ENCODE peak calls at places on chromosomes 13 and 19, in four cellular contexts. One of them, this sample, is unnamed.
A peak's percentile ranks its signal among the peaks of the same experiment; 100 is the strongest.

GRCh38 chr13:114107686-114108081 is 24.7 kb downstream of the RASA3 start:
- DNase-seq in K562: no peak
- DNase-seq in H1: no peak
- DNase-seq in HCT116: no peak
- DNase-seq in this sample: no peak

GRCh38 chr13:35978607-35979316 is 152.4 kb downstream of the DCLK1 start:
- DNase-seq in K562: peak; percentile 47
- DNase-seq in HCT116: peak; percentile 29
- DNase-seq in H1: no peak
- DNase-seq in this sample: no peak

GRCh38 chr13:26502826-26503225 is 54.7 kb upstream of the WASF3 start:
- DNase-seq in K562: no peak
- DNase-seq in HCT116: no peak
- DNase-seq in H1: no peak
- DNase-seq in this sample: no peak

GRCh38 chr13:106523566-106523965 is 11.9 kb downstream of the EFNB2 start:
- DNase-seq in K562: no peak
- DNase-seq in H1: no peak
- DNase-seq in HCT116: no peak
- DNase-seq in this sample: no peak

GRCh38 chr13:109160357-109160756 is 530.9 kb downstream of the MYO16 start:
- DNase-seq in H1: no peak
- DNase-seq in K562: no peak
- DNase-seq in HCT116: no peak
- DNase-seq in this sample: no peak

GRCh38 chr19:42191855-42192254 is 25.6 kb downstream of the DEDD2 start:
- DNase-seq in HCT116: peak; percentile 80
- DNase-seq in K562: no peak
- DNase-seq in H1: no peak
- DNase-seq in this sample: no peak

GRCh38 chr13:74465279-74465678 is 331.1 kb upstream of the KLF12 start:
- DNase-seq in HCT116: no peak
- DNase-seq in K562: no peak
- DNase-seq in H1: no peak
- DNase-seq in this sample: no peak

GRCh38 chr19:28466107-28467045 is 746.6 kb downstream of the UQCRFS1 start:
- DNase-seq in H1: no peak
- DNase-seq in K562: peak; percentile 81
- DNase-seq in HCT116: no peak
- DNase-seq in this sample: no peak

GRCh38 chr13:96243371-96243770 is 153.5 kb downstream of the HS6ST3 start:
- DNase-seq in HCT116: no peak
- DNase-seq in H1: no peak
- DNase-seq in K562: no peak
- DNase-seq in this sample: no peak

GRCh38 chr13:107964356-107964755 is 251.0 kb downstream of the LIG4 start:
- DNase-seq in H1: no peak
- DNase-seq in HCT116: no peak
- DNase-seq in K562: no peak
- DNase-seq in this sample: no peak

GRCh38 chr19:44808463-44809371 is at the start of gene BCAM:
- DNase-seq in H1: no peak
- DNase-seq in HCT116: no peak
- DNase-seq in K562: peak; percentile 58
- DNase-seq in this sample: no peak

GRCh38 chr19:31127132-31127967 is 221.9 kb downstream of the TSHZ3 start:
- DNase-seq in K562: no peak
- DNase-seq in HCT116: no peak
- DNase-seq in H1: peak; percentile 21
- DNase-seq in this sample: no peak

GRCh38 chr13:36788276-36788675 is 30.7 kb upstream of the RFXAP start:
- DNase-seq in K562: no peak
- DNase-seq in HCT116: no peak
- DNase-seq in H1: no peak
- DNase-seq in this sample: no peak

GRCh38 chr13:100895656-100896055 is 221.1 kb upstream of the TMTC4 start:
- DNase-seq in HCT116: no peak
- DNase-seq in K562: no peak
- DNase-seq in H1: no peak
- DNase-seq in this sample: no peak

GRCh38 chr13:87827479-87827878 is 156.3 kb downstream of the SLITRK5 start:
- DNase-seq in HCT116: no peak
- DNase-seq in K562: no peak
- DNase-seq in H1: no peak
- DNase-seq in this sample: no peak

GRCh38 chr13:114328034-114328433 is 13.7 kb downstream of the CHAMP1 start:
- DNase-seq in K562: no peak
- DNase-seq in HCT116: no peak
- DNase-seq in H1: no peak
- DNase-seq in this sample: no peak

GRCh38 chr13:96025283-96025682 is 27.9 kb downstream of the UGGT2 start:
- DNase-seq in H1: no peak
- DNase-seq in K562: no peak
- DNase-seq in HCT116: no peak
- DNase-seq in this sample: no peak

GRCh38 chr13:22325761-22326160 is 654.9 kb downstream of the FGF9 start:
- DNase-seq in H1: peak; percentile 9
- DNase-seq in HCT116: no peak
- DNase-seq in K562: no peak
- DNase-seq in this sample: no peak

GRCh38 chr13:46553521-46553885 is 533 bp downstream of the LRCH1 start:
- DNase-seq in H1: no peak
- DNase-seq in HCT116: no peak
- DNase-seq in K562: no peak
- DNase-seq in this sample: no peak

GRCh38 chr13:112596220-112596619 is 8.3 kb upstream of the TUBGCP3 start:
- DNase-seq in HCT116: no peak
- DNase-seq in H1: no peak
- DNase-seq in K562: no peak
- DNase-seq in this sample: no peak

GRCh38 chr19:36526581-36526980 is 1.5 kb downstream of the ZNF260 start:
- DNase-seq in H1: no peak
- DNase-seq in HCT116: no peak
- DNase-seq in K562: no peak
- DNase-seq in this sample: no peak

GRCh38 chr19:16337809-16338469 is 13.3 kb downstream of the KLF2 start:
- DNase-seq in HCT116: no peak
- DNase-seq in K562: no peak
- DNase-seq in H1: no peak
- DNase-seq in this sample: no peak

GRCh38 chr19:33366917-33367316 is 6.6 kb upstream of the CEBPG start:
- DNase-seq in HCT116: no peak
- DNase-seq in H1: no peak
- DNase-seq in K562: no peak
- DNase-seq in this sample: no peak

GRCh38 chr19:13398780-13399726 is 107.2 kb downstream of the CACNA1A start:
- DNase-seq in H1: no peak
- DNase-seq in HCT116: peak; percentile 80
- DNase-seq in K562: peak; percentile 62
- DNase-seq in this sample: no peak

GRCh38 chr13:76014618-76015315 is 378.6 kb downstream of the LMO7 start:
- DNase-seq in H1: no peak
- DNase-seq in K562: no peak
- DNase-seq in HCT116: no peak
- DNase-seq in this sample: no peak

GRCh38 chr19:17755977-17756670 is 4.8 kb downstream of the FCHO1 start:
- DNase-seq in H1: no peak
- DNase-seq in HCT116: no peak
- DNase-seq in K562: peak; percentile 57
- DNase-seq in this sample: peak; percentile 37

GRCh38 chr13:99307648-99308339 is 595 bp upstream of the GPR183 start:
- DNase-seq in H1: no peak
- DNase-seq in K562: peak; percentile 79
- DNase-seq in HCT116: no peak
- DNase-seq in this sample: no peak

GRCh38 chr19:10730932-10731331 is 13.1 kb downstream of the DNM2 start:
- DNase-seq in HCT116: no peak
- DNase-seq in H1: no peak
- DNase-seq in K562: no peak
- DNase-seq in this sample: no peak

GRCh38 chr13:100497394-100497793 is 91.2 kb downstream of the GGACT start:
- DNase-seq in H1: no peak
- DNase-seq in K562: peak; percentile 11
- DNase-seq in HCT116: no peak
- DNase-seq in this sample: no peak

GRCh38 chr13:38582133-38582532 is 104.7 kb upstream of the FREM2 start:
- DNase-seq in K562: peak; percentile 50
- DNase-seq in H1: no peak
- DNase-seq in HCT116: no peak
- DNase-seq in this sample: no peak

GRCh38 chr19:1855040-1855827 is 7.0 kb upstream of the REXO1 start:
- DNase-seq in K562: peak; percentile 94
- DNase-seq in HCT116: peak; percentile 64
- DNase-seq in H1: peak; percentile 71
- DNase-seq in this sample: peak; percentile 59

GRCh38 chr13:41883147-41883546 is 77.8 kb downstream of the VWA8 start:
- DNase-seq in K562: no peak
- DNase-seq in HCT116: no peak
- DNase-seq in H1: no peak
- DNase-seq in this sample: no peak

GRCh38 chr19:1066748-1067340 is at the start of gene ARHGAP45:
- DNase-seq in K562: peak; percentile 77
- DNase-seq in H1: no peak
- DNase-seq in HCT116: no peak
- DNase-seq in this sample: no peak

GRCh38 chr13:111961236-111961635 is 105.7 kb upstream of the SOX1 start:
- DNase-seq in K562: no peak
- DNase-seq in H1: no peak
- DNase-seq in HCT116: no peak
- DNase-seq in this sample: no peak

GRCh38 chr19:491146-491741 is 5.0 kb upstream of the MADCAM1 start:
- DNase-seq in K562: peak; percentile 70
- DNase-seq in H1: no peak
- DNase-seq in HCT116: no peak
- DNase-seq in this sample: no peak

GRCh38 chr19:53019684-53020083 is 6.0 kb downstream of the ERVV-1 start:
- DNase-seq in HCT116: peak; percentile 3
- DNase-seq in K562: peak; percentile 37
- DNase-seq in H1: peak; percentile 47
- DNase-seq in this sample: no peak
- TF ChIP-seq ZNF274 in HCT116: no peak
- TF ChIP-seq ZNF274 in K562: no peak
- TF ChIP-seq ZNF274 in H1: no peak
- TF ChIP-seq ZNF274 in this sample: no peak

GRCh38 chr19:56146904-56147303 is 5.8 kb downstream of the ZNF444 start:
- DNase-seq in HCT116: no peak
- DNase-seq in H1: no peak
- DNase-seq in K562: no peak
- DNase-seq in this sample: no peak
- TF ChIP-seq EGR1 in HCT116: no peak
- TF ChIP-seq EGR1 in H1: no peak
- TF ChIP-seq EGR1 in K562: no peak
- TF ChIP-seq EGR1 in this sample: no peak

GRCh38 chr19:45906221-45906620 is 3.8 kb upstream of the MYPOP start:
- DNase-seq in K562: no peak
- DNase-seq in HCT116: no peak
- DNase-seq in H1: no peak
- DNase-seq in this sample: no peak
- TF ChIP-seq ZNF274 in K562: no peak
- TF ChIP-seq ZNF274 in HCT116: no peak
- TF ChIP-seq ZNF274 in H1: no peak
- TF ChIP-seq ZNF274 in this sample: no peak

GRCh38 chr19:23521471-23521870 is 126.2 kb upstream of the ZNF91 start:
- DNase-seq in H1: no peak
- DNase-seq in HCT116: no peak
- DNase-seq in K562: no peak
- DNase-seq in this sample: no peak
- TF ChIP-seq EGR1 in H1: no peak
- TF ChIP-seq EGR1 in HCT116: no peak
- TF ChIP-seq EGR1 in K562: no peak
- TF ChIP-seq EGR1 in this sample: no peak

GRCh38 chr19:56566904-56567273 is 379 bp upstream of the ZNF470 start:
- DNase-seq in HCT116: no peak
- DNase-seq in H1: no peak
- DNase-seq in K562: no peak
- DNase-seq in this sample: no peak
- TF ChIP-seq ZNF274 in HCT116: no peak
- TF ChIP-seq ZNF274 in H1: no peak
- TF ChIP-seq ZNF274 in K562: no peak
- TF ChIP-seq ZNF274 in this sample: no peak

GRCh38 chr19:2969104-2969504 is 8.3 kb upstream of the TLE6 start:
- DNase-seq in K562: peak; percentile 38
- DNase-seq in H1: no peak
- DNase-seq in HCT116: no peak
- DNase-seq in this sample: no peak
- TF ChIP-seq EGR1 in K562: no peak
- TF ChIP-seq EGR1 in H1: no peak
- TF ChIP-seq EGR1 in HCT116: no peak
- TF ChIP-seq EGR1 in this sample: no peak

This sample was measured in GM12878.